ENCODE peak calls at places on chromosomes 7 and 10, in six cellular contexts. Z is keratinocyte; L is Peyer's patch; N is tibial nerve; V is MM.1S; F is CD8-positive, alpha-beta T cell. H is an unnamed sample.

GRCh38 chr10:99973190-99973589 is 36.6 kb downstream of the DNMBP start:
- DNase-seq in L (no peak), Z (no peak), F (no peak), V (no peak), N (no peak), H (no peak)

GRCh38 chr7:134562136-134562535 is 13.2 kb downstream of the AKR1B15 start:
- DNase-seq in Z (no peak), V (no peak), L (no peak), N (no peak), F (peak), H (no peak)

GRCh38 chr10:112526130-112526529 is 79.1 kb downstream of the VTI1A start:
- DNase-seq in F (no peak), N (no peak), L (no peak), Z (no peak), V (no peak), H (no peak)

GRCh38 chr10:11097686-11098085 is 80.0 kb downstream of the CELF2 start:
- DNase-seq in V (no peak), F (no peak), Z (no peak), N (no peak), L (no peak), H (no peak)

GRCh38 chr10:132359305-132360040 is 27.5 kb downstream of the LRRC27 start:
- DNase-seq in L (peak), V (no peak), Z (no peak), N (no peak), F (no peak), H (no peak)

GRCh38 chr10:111598433-111599059 is 521.7 kb downstream of the ADRA2A start:
- DNase-seq in N (peak), V (peak), L (no peak), Z (peak), F (peak), H (no peak)

GRCh38 chr10:5233324-5233723 is 36.7 kb downstream of the AKR1C4 start:
- DNase-seq in Z (no peak), L (no peak), N (no peak), V (no peak), F (no peak), H (no peak)

GRCh38 chr7:127704211-127704610 is 52.2 kb downstream of the SND1 start:
- DNase-seq in F (no peak), L (no peak), V (no peak), N (no peak), Z (no peak), H (no peak)

GRCh38 chr10:44390585-44391072 is 5.7 kb upstream of the CXCL12 start:
- DNase-seq in F (peak), N (no peak), L (no peak), Z (no peak), V (no peak), H (no peak)

GRCh38 chr7:154777489-154777888 is 225.4 kb downstream of the PAXIP1 start:
- DNase-seq in N (no peak), L (no peak), F (no peak), V (no peak), Z (no peak), H (peak)

GRCh38 chr10:95308389-95309302 is 17.8 kb upstream of the PDLIM1 start:
- DNase-seq in V (no peak), N (peak), Z (no peak), F (no peak), L (peak), H (no peak)

GRCh38 chr7:33744293-33744692 is 161.0 kb upstream of the BMPER start:
- DNase-seq in V (peak), N (no peak), F (no peak), L (no peak), Z (no peak), H (no peak)

GRCh38 chr7:67022501-67022900 is 25.9 kb downstream of the TYW1 start:
- DNase-seq in L (no peak), V (no peak), Z (no peak), N (no peak), F (no peak), H (no peak)
- H3K27ac ChIP-seq in L (no peak), V (no peak), Z (no peak), N (no peak), F (no peak), H (peak)

GRCh38 chr10:13502384-13502783 is 26.4 kb downstream of the BEND7 start:
- DNase-seq in L (no peak), Z (no peak), V (no peak), F (no peak), N (no peak), H (no peak)

GRCh38 chr10:13503745-13504463 is 24.9 kb downstream of the BEND7 start:
- DNase-seq in L (no peak), F (no peak), Z (no peak), N (no peak), V (no peak), H (no peak)

GRCh38 chr10:13500201-13500600 is 28.6 kb downstream of the BEND7 start:
- DNase-seq in F (no peak), V (no peak), N (no peak), Z (no peak), L (no peak), H (no peak)

GRCh38 chr10:13505040-13505680 is 23.7 kb downstream of the BEND7 start:
- DNase-seq in F (no peak), L (no peak), N (no peak), Z (no peak), V (no peak), H (no peak)
- H3K27ac ChIP-seq in F (no peak), L (no peak), N (no peak), Z (no peak), V (no peak), H (no peak)

DNA sequence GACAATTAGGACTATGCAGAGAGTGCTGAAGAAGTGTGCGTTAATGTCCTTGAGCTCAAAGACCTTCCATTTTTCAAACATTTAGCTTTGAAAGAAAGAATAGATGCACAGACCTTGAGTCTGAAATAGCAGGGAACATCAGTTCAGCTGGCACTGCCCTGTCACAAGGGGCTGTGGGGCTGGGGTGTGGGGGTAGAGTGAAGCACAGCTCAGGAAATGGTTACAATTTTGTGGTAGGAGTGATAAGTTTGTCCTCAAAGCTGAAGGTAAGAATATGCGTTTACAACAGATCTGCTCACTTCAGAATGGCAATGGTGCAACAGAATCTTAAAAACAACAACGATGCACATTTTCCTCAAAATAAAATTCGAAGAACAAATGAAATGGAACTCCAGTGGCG is 33.6 kb downstream of the SMKR1 start:
- DNase-seq in L (no peak), F (peak), V (no peak), Z (no peak), N (no peak), H (no peak)
- H3K27ac ChIP-seq in L (no peak), F (peak), V (no peak), Z (no peak), N (no peak), H (no peak)

GRCh38 chr7:159212226-159212625 is 67.6 kb upstream of the VIPR2 start:
- DNase-seq in L (no peak), Z (no peak), F (no peak), N (no peak), V (no peak), H (no peak)

GRCh38 chr7:159215053-159215452 is 70.4 kb upstream of the VIPR2 start:
- DNase-seq in L (no peak), F (no peak), Z (no peak), V (no peak), N (no peak), H (no peak)

GRCh38 chr7:159213253-159213652 is 68.6 kb upstream of the VIPR2 start:
- DNase-seq in V (no peak), Z (no peak), L (no peak), N (no peak), F (no peak), H (no peak)

GRCh38 chr7:159209429-159209828 is 64.8 kb upstream of the VIPR2 start:
- DNase-seq in V (no peak), F (no peak), Z (no peak), L (no peak), N (no peak), H (no peak)

GRCh38 chr7:159211540-159212182 is 67.0 kb upstream of the VIPR2 start:
- DNase-seq in Z (no peak), V (no peak), N (no peak), F (no peak), L (no peak), H (no peak)
- H3K27ac ChIP-seq in Z (no peak), V (no peak), N (no peak), F (no peak), L (no peak), H (no peak)

DNA sequence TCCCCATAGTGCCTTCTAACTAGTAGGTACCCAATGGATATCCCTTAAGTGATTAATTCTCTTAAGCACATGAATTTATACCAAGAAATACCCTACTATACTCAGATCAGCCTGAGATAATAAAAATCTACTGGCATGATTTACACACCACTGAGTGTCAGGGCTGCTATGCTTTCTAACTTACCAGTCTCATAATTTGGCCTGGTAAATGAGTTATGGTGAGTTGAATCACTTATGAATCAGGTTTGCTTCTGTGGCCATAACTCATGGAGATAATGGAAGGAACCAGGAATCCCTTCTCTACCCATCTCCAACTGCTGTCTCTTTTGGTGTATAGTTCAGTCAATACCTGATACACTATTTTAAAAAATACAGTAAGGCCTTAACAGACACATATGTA is 122.8 kb downstream of the THSD7A start:
- DNase-seq in N (no peak), Z (no peak), L (no peak), V (no peak), F (no peak), H (no peak)
- H3K27ac ChIP-seq in N (no peak), Z (no peak), L (no peak), V (no peak), F (no peak), H (no peak)

GRCh38 chr10:18455086-18455884 is 196.1 kb downstream of the NSUN6 start:
- DNase-seq in Z (no peak), N (no peak), V (no peak), F (no peak), L (no peak), H (no peak)
- H3K27ac ChIP-seq in Z (no peak), N (no peak), V (no peak), F (no peak), L (no peak), H (no peak)

GRCh38 chr10:89352039-89352597 is 24.3 kb downstream of the IFIT3 start:
- DNase-seq in V (peak), L (no peak), Z (peak), N (no peak), F (no peak), H (no peak)
- H3K27ac ChIP-seq in V (peak), L (peak), Z (peak), N (peak), F (no peak), H (no peak)

H was measured in substantia nigra.